ENCODE peak calls at places on chromosome 16, in eight cellular contexts. V is dorsolateral prefrontal cortex, F is cardiac fibroblast, W is left ventricle myocardium inferior, J is neural progenitor cell, A is thoracic aorta, M is IMR-90, P is lung. I is an unnamed sample.

GRCh38 chr16:49283376-49284049 is 1.9 kb upstream of the CBLN1 start:
- DNase-seq in V (no peak), F (no peak), W (no peak), J (peak), A (no peak), M (no peak), P (no peak), I (no peak)

GRCh38 chr16:24539295-24539849 is at the start of gene RBBP6:
- DNase-seq in V (peak), F (peak), W (peak), J (peak), A (peak), M (peak), P (peak), I (peak)

GRCh38 chr16:71311553-71312158 is 22.5 kb upstream of the CMTR2 start:
- DNase-seq in V (no peak), F (peak), W (no peak), J (peak), A (no peak), M (peak), P (no peak), I (no peak)

GRCh38 chr16:2507679-2508064 is 6.1 kb upstream of the ATP6V0C start:
- DNase-seq in V (no peak), F (no peak), W (peak), J (no peak), A (no peak), M (no peak), P (peak), I (no peak)

GRCh38 chr16:20114356-20114755 is 40.7 kb upstream of the GPR139 start:
- DNase-seq in V (peak), F (no peak), W (no peak), J (no peak), A (no peak), M (no peak), P (no peak), I (no peak)

GRCh38 chr16:85735225-85735722 is 15.6 kb downstream of the C16orf74 start:
- DNase-seq in V (no peak), F (no peak), W (no peak), J (no peak), A (no peak), M (no peak), P (no peak), I (peak)

GRCh38 chr16:88792078-88792550 is 7.1 kb upstream of the PIEZO1 start:
- DNase-seq in V (no peak), F (no peak), W (no peak), J (no peak), A (no peak), M (no peak), P (no peak), I (no peak)

GRCh38 chr16:79658301-79659001 is 57.9 kb upstream of the MAF start:
- DNase-seq in V (no peak), F (peak), W (no peak), J (peak), A (no peak), M (peak), P (no peak), I (no peak)

GRCh38 chr16:27369806-27370205 is 32.2 kb upstream of the IL21R start:
- DNase-seq in V (no peak), F (peak), W (no peak), J (no peak), A (no peak), M (peak), P (no peak), I (no peak)

GRCh38 chr16:82627811-82628339 is 1.1 kb downstream of the CDH13 start:
- DNase-seq in V (no peak), F (peak), W (peak), J (peak), A (no peak), M (peak), P (no peak), I (no peak)

GRCh38 chr16:31333686-31334649 is 21.0 kb upstream of the ITGAX start:
- DNase-seq in V (no peak), F (peak), W (no peak), J (peak), A (no peak), M (peak), P (no peak), I (no peak)

GRCh38 chr16:1984347-1985225 is 593 bp downstream of the GFER start:
- DNase-seq in V (no peak), F (peak), W (no peak), J (peak), A (no peak), M (peak), P (no peak), I (no peak)

GRCh38 chr16:58025351-58026138 is at the start of gene MMP15:
- DNase-seq in V (peak), F (peak), W (peak), J (peak), A (no peak), M (peak), P (peak), I (peak)

GRCh38 chr16:71441348-71441781 is 489 bp downstream of the TLE7 start:
- DNase-seq in V (no peak), F (no peak), W (no peak), J (no peak), A (no peak), M (no peak), P (no peak), I (no peak)

GRCh38 chr16:22425036-22425801 is 50.8 kb upstream of the CDR2 start:
- DNase-seq in V (no peak), F (peak), W (peak), J (no peak), A (no peak), M (no peak), P (no peak), I (no peak)

GRCh38 chr16:14202095-14202494 is 131.0 kb downstream of the MRTFB start:
- DNase-seq in V (no peak), F (no peak), W (no peak), J (no peak), A (no peak), M (no peak), P (no peak), I (no peak)

GRCh38 chr16:19219836-19220235 is 51.8 kb downstream of the SYT17 start:
- DNase-seq in V (no peak), F (no peak), W (no peak), J (no peak), A (no peak), M (no peak), P (no peak), I (no peak)

GRCh38 chr16:10128397-10129258 is 53.6 kb downstream of the GRIN2A start:
- DNase-seq in V (peak), F (no peak), W (no peak), J (no peak), A (no peak), M (no peak), P (no peak), I (no peak)

GRCh38 chr16:1678500-1679098 is 520 bp downstream of the JPT2 start:
- DNase-seq in V (no peak), F (peak), W (no peak), J (peak), A (no peak), M (peak), P (peak), I (peak)

GRCh38 chr16:30005341-30006094 is 5.3 kb downstream of the DOC2A start:
- DNase-seq in V (peak), F (peak), W (no peak), J (peak), A (no peak), M (peak), P (no peak), I (peak)

GRCh38 chr16:81238296-81239011 is at the start of gene BCO1:
- DNase-seq in V (no peak), F (peak), W (no peak), J (peak), A (no peak), M (peak), P (peak), I (no peak)

GRCh38 chr16:20866161-20866772 is 33.9 kb downstream of the DCUN1D3 start:
- DNase-seq in V (peak), F (peak), W (no peak), J (peak), A (peak), M (peak), P (no peak), I (no peak)

GRCh38 chr16:66830422-66831404 is at the start of gene NAE1:
- DNase-seq in V (peak), F (peak), W (peak), J (peak), A (no peak), M (peak), P (peak), I (peak)

GRCh38 chr16:4475880-4476790 is at the start of gene HMOX2:
- DNase-seq in V (peak), F (peak), W (peak), J (peak), A (peak), M (peak), P (peak), I (peak)
- TF ChIP-seq CTCF in V (peak), F (no peak), W (peak), J (peak), A (peak), M (peak), P (no peak), I (no peak)

GRCh38 chr16:75197522-75198134 is 9.3 kb downstream of the CTRB2 start:
- DNase-seq in V (no peak), F (no peak), W (no peak), J (no peak), A (no peak), M (no peak), P (no peak), I (no peak)
- TF ChIP-seq CTCF in V (no peak), F (no peak), W (no peak), J (no peak), A (no peak), M (no peak), P (no peak), I (no peak)

GRCh38 chr16:56628486-56629035 is 3.0 kb downstream of the MT1E start:
- DNase-seq in V (no peak), F (peak), W (no peak), J (no peak), A (no peak), M (no peak), P (no peak), I (no peak)
- TF ChIP-seq CTCF in V (no peak), F (no peak), W (no peak), J (no peak), A (no peak), M (no peak), P (no peak), I (no peak)

DNA sequence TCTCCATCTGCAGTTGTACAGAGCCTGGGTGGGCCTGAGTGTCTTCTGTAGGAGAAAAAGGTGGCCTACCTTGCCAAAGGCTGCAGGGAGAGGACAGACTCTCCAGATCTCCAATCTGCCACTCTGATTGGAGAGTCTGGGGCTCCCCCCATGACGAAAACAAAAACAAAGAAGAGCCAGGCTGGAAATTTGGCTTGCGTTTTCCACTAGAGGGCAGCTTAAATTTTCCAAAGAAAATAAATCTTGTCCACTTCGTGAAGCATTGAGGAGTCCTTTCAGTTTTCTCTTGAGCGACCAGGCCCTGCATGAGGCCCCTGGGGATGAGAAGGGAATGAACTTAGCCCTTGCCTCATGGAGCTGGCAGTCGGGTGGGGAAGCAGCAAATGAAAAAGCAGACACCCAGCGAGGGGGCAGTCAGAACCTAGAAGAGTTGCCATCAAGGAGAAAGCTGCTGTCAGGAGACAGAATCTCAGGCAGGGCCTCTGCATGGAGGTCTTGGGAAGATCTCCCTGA is 8.2 kb upstream of the SHCBP1 start:
- DNase-seq in V (peak), F (peak), W (no peak), J (peak), A (no peak), M (peak), P (no peak), I (no peak)
- TF ChIP-seq CTCF in V (no peak), F (peak), W (peak), J (peak), A (no peak), M (peak), P (no peak), I (no peak)

GRCh38 chr16:73268311-73268997 is 220.5 kb upstream of the ZFHX3 start:
- DNase-seq in V (peak), F (peak), W (no peak), J (peak), A (no peak), M (peak), P (no peak), I (no peak)
- TF ChIP-seq CTCF in V (no peak), F (peak), W (no peak), J (peak), A (no peak), M (peak), P (no peak), I (no peak)